ENCODE peak calls at places on chromosome 1, in four cellular contexts. X is H1, I is HepG2, C is K562. U is an unnamed sample.

GRCh38 chr1:226525750-226526149 is 22.8 kb upstream of the STUM start:
- DNase-seq in X (no peak), I (no peak), C (no peak), U (no peak)

GRCh38 chr1:35112668-35113067 is 33.5 kb downstream of the ZMYM1 start:
- DNase-seq in X (no peak), I (no peak), C (no peak), U (no peak)

GRCh38 chr1:226979517-226980121 is 39.5 kb downstream of the COQ8A start:
- DNase-seq in X (no peak), I (no peak), C (no peak), U (no peak)

GRCh38 chr1:61887076-61887867 is 145.0 kb downstream of the PATJ start:
- DNase-seq in X (no peak), I (no peak), C (no peak), U (peak)

GRCh38 chr1:94953107-94953506 is 26.2 kb upstream of the CNN3 start:
- DNase-seq in X (no peak), I (no peak), C (no peak), U (no peak)

GRCh38 chr1:8077120-8077573 is 51.0 kb upstream of the ERRFI1 start:
- DNase-seq in X (no peak), I (peak), C (peak), U (peak)

GRCh38 chr1:173122344-173122880 is 71.7 kb upstream of the TNFSF18 start:
- DNase-seq in X (no peak), I (no peak), C (no peak), U (no peak)

GRCh38 chr1:110280126-110280525 is 59.1 kb upstream of the RBM15 start:
- DNase-seq in X (peak), I (no peak), C (peak), U (no peak)

GRCh38 chr1:101166583-101167120 is 70.2 kb upstream of the S1PR1 start:
- DNase-seq in X (no peak), I (no peak), C (no peak), U (no peak)

GRCh38 chr1:43303477-43304286 is 2.9 kb downstream of the TIE1 start:
- DNase-seq in X (no peak), I (no peak), C (no peak), U (no peak)

GRCh38 chr1:118688891-118689290 is 299.3 kb downstream of the TBX15 start:
- DNase-seq in X (no peak), I (no peak), C (no peak), U (no peak)

GRCh38 chr1:19622204-19622603 is 21.9 kb upstream of the NBL1 start:
- DNase-seq in X (no peak), I (no peak), C (no peak), U (no peak)

GRCh38 chr1:90854559-90854958 is 137.5 kb upstream of the BARHL2 start:
- DNase-seq in X (no peak), I (no peak), C (no peak), U (no peak)

GRCh38 chr1:13864760-13865159 is 164.8 kb downstream of the PRDM2 start:
- DNase-seq in X (no peak), I (no peak), C (no peak), U (no peak)

GRCh38 chr1:81662913-81663526 is 137.7 kb upstream of the ADGRL2 start:
- DNase-seq in X (no peak), I (no peak), C (no peak), U (no peak)

GRCh38 chr1:222079546-222079945 is 337.7 kb upstream of the DUSP10 start:
- DNase-seq in X (no peak), I (no peak), C (no peak), U (no peak)

GRCh38 chr1:165862448-165862847 is 35.0 kb downstream of the UCK2 start:
- DNase-seq in X (no peak), I (no peak), C (no peak), U (no peak)

GRCh38 chr1:182003953-182004586 is 57.4 kb downstream of the ZNF648 start:
- DNase-seq in X (no peak), I (no peak), C (peak), U (no peak)

GRCh38 chr1:199612976-199613774 is 414.3 kb upstream of the NR5A2 start:
- DNase-seq in X (no peak), I (no peak), C (no peak), U (no peak)

GRCh38 chr1:105636052-105636451 is 1420.4 kb upstream of the PRMT6 start:
- DNase-seq in X (no peak), I (no peak), C (no peak), U (no peak)

GRCh38 chr1:78464449-78464891 is 26.3 kb upstream of the PTGFR start:
- DNase-seq in X (no peak), I (no peak), C (no peak), U (no peak)

GRCh38 chr1:41493626-41494350 is 9.3 kb upstream of the EDN2 start:
- DNase-seq in X (no peak), I (no peak), C (peak), U (no peak)

GRCh38 chr1:145846191-145846590 is 761 bp downstream of the NUDT17 start:
- DNase-seq in X (no peak), I (peak), C (peak), U (peak)

GRCh38 chr1:31562707-31563360 is 13.5 kb upstream of the TINAGL1 start:
- DNase-seq in X (no peak), I (no peak), C (no peak), U (no peak)

GRCh38 chr1:212545941-212546638 is 62.5 kb upstream of the ATF3 start:
- DNase-seq in X (no peak), I (no peak), C (no peak), U (no peak)

GRCh38 chr1:159929155-159930051 is 4.1 kb upstream of the TAGLN2 start:
- DNase-seq in X (no peak), I (no peak), C (peak), U (no peak)

GRCh38 chr1:172764378-172764777 is 105.5 kb downstream of the FASLG start:
- DNase-seq in X (no peak), I (no peak), C (no peak), U (no peak)

GRCh38 chr1:29708381-29708780 is 472.1 kb downstream of the PTPRU start:
- DNase-seq in X (no peak), I (no peak), C (no peak), U (no peak)

GRCh38 chr1:61301824-61302652 is 219.7 kb downstream of the NFIA start:
- DNase-seq in X (no peak), I (peak), C (no peak), U (peak)

GRCh38 chr1:210746024-210746423 is 387.9 kb downstream of the KCNH1 start:
- DNase-seq in X (no peak), I (no peak), C (no peak), U (peak)

GRCh38 chr1:46288485-46289133 is 14.8 kb downstream of the LRRC41 start:
- DNase-seq in X (no peak), I (no peak), C (no peak), U (no peak)

GRCh38 chr1:224541901-224542610 is 74.1 kb upstream of the CNIH3 start:
- DNase-seq in X (no peak), I (no peak), C (no peak), U (no peak)

GRCh38 chr1:69738458-69738857 is 170.7 kb downstream of the LRRC7 start:
- DNase-seq in X (no peak), I (no peak), C (no peak), U (no peak)

GRCh38 chr1:66598670-66599069 is 64.7 kb downstream of the SGIP1 start:
- DNase-seq in X (no peak), I (no peak), C (no peak), U (no peak)

GRCh38 chr1:205832326-205832751 is 17.6 kb downstream of the PM20D1 start:
- DNase-seq in X (no peak), I (no peak), C (peak), U (no peak)

DNA sequence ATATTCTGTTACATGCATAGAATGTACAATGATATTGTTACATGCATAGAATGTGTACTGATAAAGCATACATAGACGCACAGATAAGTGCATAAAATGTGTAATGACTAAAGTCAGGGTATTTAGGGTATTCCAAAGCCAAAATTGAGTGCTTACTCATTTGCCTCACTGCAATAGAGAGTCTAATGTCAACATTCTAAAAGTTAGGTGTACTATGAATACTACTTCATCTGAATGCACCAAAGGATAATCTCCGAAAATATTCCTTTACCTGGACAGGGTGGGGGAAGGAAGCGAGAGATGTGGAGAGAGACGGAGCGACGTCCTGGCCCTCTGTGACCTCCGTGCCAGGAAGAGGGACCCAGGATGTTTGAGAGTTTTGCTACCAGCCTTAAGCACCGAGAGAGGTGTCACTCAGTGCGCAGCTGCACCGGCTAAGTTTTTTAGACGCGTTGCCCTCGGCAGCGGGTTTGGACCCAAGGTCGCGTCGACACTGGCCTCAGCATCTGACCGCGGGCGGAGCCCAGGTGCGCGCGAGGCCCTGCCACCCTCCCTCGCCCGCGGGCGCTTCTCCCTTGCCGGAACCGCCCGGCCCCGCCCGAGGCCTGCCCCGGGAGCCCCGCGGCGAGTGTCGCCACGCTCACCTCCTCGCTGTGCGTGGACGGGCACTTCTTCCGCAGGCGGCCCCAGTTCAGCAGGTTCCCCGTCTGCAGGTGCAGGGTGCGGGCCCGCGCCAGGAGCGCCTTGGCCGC is 660 bp downstream of the GCLM start:
- DNase-seq in X (no peak), I (peak), C (peak), U (peak)
- TF ChIP-seq PHF8 in X (no peak), I (peak), C (no peak), U (peak)

DNA sequence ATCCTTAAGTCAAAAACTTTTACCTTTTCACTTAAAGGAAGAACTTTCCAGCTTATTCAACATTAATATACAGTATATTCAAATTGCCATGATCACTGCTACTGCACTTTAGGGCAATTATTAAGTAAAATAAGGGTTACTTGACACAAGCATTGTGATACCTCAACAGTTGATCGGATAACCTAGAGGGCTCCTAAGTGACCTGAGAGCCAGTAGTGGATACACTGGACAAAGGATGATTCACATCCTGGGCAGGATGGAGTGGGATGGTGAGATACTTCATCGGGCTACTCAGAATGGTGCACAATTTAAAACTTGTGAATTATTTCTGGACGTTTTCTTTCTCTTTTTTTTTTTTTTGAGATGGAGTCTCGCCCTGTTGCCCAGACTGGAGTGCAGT is 54.5 kb upstream of the PPM1J start:
- DNase-seq in X (no peak), I (no peak), C (no peak), U (no peak)
- TF ChIP-seq PHF8 in X (no peak), I (no peak), C (no peak), U (no peak)

GRCh38 chr1:234478152-234478480 is 863 bp downstream of the TARBP1 start:
- DNase-seq in X (no peak), I (peak), C (peak), U (peak)
- TF ChIP-seq PHF8 in X (no peak), I (peak), C (no peak), U (no peak)

GRCh38 chr1:32786856-32787255 is 30.3 kb downstream of the YARS1 start:
- DNase-seq in X (no peak), I (peak), C (no peak), U (no peak)
- TF ChIP-seq PHF8 in X (no peak), I (no peak), C (no peak), U (no peak)

GRCh38 chr1:54984126-54984842 is 3.9 kb downstream of the TMEM61 start:
- DNase-seq in X (no peak), I (no peak), C (no peak), U (no peak)
- TF ChIP-seq PHF8 in X (no peak), I (no peak), C (no peak), U (no peak)

GRCh38 chr1:153985984-153986761 is at the start of gene RAB13:
- DNase-seq in X (no peak), I (peak), C (peak), U (peak)
- TF ChIP-seq PHF8 in X (peak), I (no peak), C (peak), U (no peak)

GRCh38 chr1:32626176-32626575 is 24.2 kb downstream of the ZBTB8OS start:
- DNase-seq in X (no peak), I (no peak), C (no peak), U (no peak)
- TF ChIP-seq PHF8 in X (no peak), I (no peak), C (no peak), U (no peak)

GRCh38 chr1:228285661-228286504 is 78.0 kb downstream of the OBSCN start:
- DNase-seq in X (no peak), I (no peak), C (no peak), U (no peak)
- TF ChIP-seq PHF8 in X (no peak), I (no peak), C (no peak), U (no peak)

GRCh38 chr1:10519016-10519417 is 44.3 kb downstream of the PEX14 start:
- DNase-seq in X (no peak), I (peak), C (no peak), U (no peak)
- TF ChIP-seq PHF8 in X (no peak), I (no peak), C (no peak), U (no peak)